ENCODE peak calls at places on chromosomes 5 and 9, in five cellular contexts. L is T47D, G is lung microvascular endothelial cell, P is RPMI7951, O is renal cortical epithelial cell. N is an unnamed sample.

GRCh38 chr9:32524558-32525461 is 1.2 kb downstream of the RIGI start:
- DNase-seq in L (no peak), G (peak), P (no peak), O (peak), N (no peak)

GRCh38 chr9:69180670-69181069 is 6.6 kb downstream of the TJP2 start:
- DNase-seq in L (no peak), G (peak), P (peak), O (peak), N (peak)

GRCh38 chr5:150400020-150400326 is 12.7 kb downstream of the CD74 start:
- DNase-seq in L (no peak), G (no peak), P (no peak), O (no peak), N (no peak)

GRCh38 chr5:134509308-134510040 is 16.0 kb upstream of the JADE2 start:
- DNase-seq in L (no peak), G (no peak), P (peak), O (peak), N (no peak)

GRCh38 chr5:168875839-168876238 is 296.7 kb upstream of the PANK3 start:
- DNase-seq in L (no peak), G (no peak), P (no peak), O (no peak), N (no peak)

GRCh38 chr9:119349548-119349947 is 19.7 kb downstream of the BRINP1 start:
- DNase-seq in L (no peak), G (no peak), P (no peak), O (no peak), N (no peak)

GRCh38 chr5:41925555-41925946 is 470 bp downstream of the FBXO4 start:
- DNase-seq in L (peak), G (peak), P (peak), O (peak), N (peak)

GRCh38 chr9:93071464-93071863 is 13.0 kb downstream of the SUSD3 start:
- DNase-seq in L (peak), G (peak), P (peak), O (no peak), N (no peak)

GRCh38 chr9:135989722-135990467 is 28.7 kb upstream of the UBAC1 start:
- DNase-seq in L (no peak), G (no peak), P (no peak), O (no peak), N (no peak)

GRCh38 chr9:92989561-92989960 is 42.2 kb downstream of the FGD3 start:
- DNase-seq in L (no peak), G (no peak), P (no peak), O (no peak), N (no peak)

N was measured in HuH-7.5.